ENCODE peak calls at places on chromosomes 13 and 19, in six cellular contexts. E, T, G, X, J and Z are unnamed samples.

GRCh38 chr19:39145180-39145953 is 19.8 kb downstream of the PAK4 start:
- DNase-seq in J (no peak), X (no peak), T (no peak), E (no peak), G (no peak), Z (no peak)

GRCh38 chr19:46298477-46299003 is 1.7 kb downstream of the HIF3A start:
- DNase-seq in X (no peak), T (no peak), E (no peak), G (no peak), J (no peak), Z (no peak)

GRCh38 chr13:41577437-41577836 is 120.1 kb downstream of the RGCC start:
- DNase-seq in T (no peak), J (peak), X (no peak), G (no peak), E (no peak), Z (no peak)

GRCh38 chr13:36282818-36283432 is 14.7 kb downstream of the CCDC169 start:
- DNase-seq in X (no peak), T (peak), E (peak), J (peak), G (peak), Z (no peak)

GRCh38 chr19:57406516-57407123 is 4.3 kb upstream of the ZNF17 start:
- DNase-seq in T (peak), X (peak), G (peak), E (peak), J (peak), Z (no peak)

GRCh38 chr19:13492128-13492527 is 14.2 kb downstream of the CACNA1A start:
- DNase-seq in E (no peak), J (peak), T (peak), G (no peak), X (no peak), Z (no peak)

GRCh38 chr13:30569901-30570576 is 47.7 kb upstream of the USPL1 start:
- DNase-seq in G (no peak), J (peak), X (no peak), E (peak), T (peak), Z (no peak)

GRCh38 chr19:4640247-4641000 is 1.1 kb downstream of the TNFAIP8L1 start:
- DNase-seq in X (peak), J (no peak), T (peak), G (no peak), E (no peak), Z (peak)

GRCh38 chr13:55000844-55001243 is 1972.2 kb downstream of the OLFM4 start:
- DNase-seq in X (no peak), E (no peak), T (no peak), G (no peak), J (no peak), Z (no peak)

GRCh38 chr19:38304866-38305429 is 897 bp downstream of the C19orf33 start:
- DNase-seq in G (no peak), X (peak), T (peak), J (no peak), E (no peak), Z (peak)

GRCh38 chr19:33229962-33230361 is 4.3 kb upstream of the SLC7A10 start:
- DNase-seq in G (no peak), J (no peak), X (no peak), T (no peak), E (no peak), Z (no peak)

GRCh38 chr13:98026457-98026857 is 73.0 kb downstream of the IPO5 start:
- DNase-seq in X (no peak), T (no peak), J (peak), G (no peak), E (peak), Z (no peak)

GRCh38 chr19:12769689-12770088 is 5.7 kb downstream of the HOOK2 start:
- DNase-seq in T (no peak), E (no peak), X (no peak), J (no peak), G (no peak), Z (no peak)